ENCODE peak calls at places on chromosomes 4 and X, in six cellular contexts. W is A549; G is effector memory CD4-positive, alpha-beta T cell; O is AG09319; M is AG20443; Q is NCI-H1092. C is an unnamed sample.

GRCh38 chr4:41934813-41935651 is at the start of gene TMEM33:
- DNase-seq in W (peak; percentile 68), G (peak; percentile 64), O (peak; percentile 48), M (peak; percentile 93), Q (peak; percentile 89), C (peak; percentile 90)

GRCh38 chrX:41478397-41478911 is 31.3 kb downstream of the NYX start:
- DNase-seq in W (no peak), G (no peak), O (no peak), M (no peak), Q (no peak), C (no peak)

GRCh38 chrX:17496407-17496806 is 121.4 kb downstream of the NHS start:
- DNase-seq in W (no peak), G (no peak), O (no peak), M (no peak), Q (no peak), C (no peak)

GRCh38 chrX:102154218-102154860 is 1.4 kb downstream of the BEX5 start:
- DNase-seq in W (no peak), G (peak; percentile 1), O (no peak), M (no peak), Q (peak; percentile 6), C (no peak)

GRCh38 chrX:10617964-10618342 is 2.4 kb downstream of the MID1 start:
- DNase-seq in W (peak; percentile 52), G (no peak), O (no peak), M (no peak), Q (no peak), C (no peak)

GRCh38 chr4:94801016-94801415 is 43.3 kb downstream of the BMPR1B start:
- DNase-seq in W (no peak), G (no peak), O (no peak), M (no peak), Q (no peak), C (no peak)

GRCh38 chr4:1410491-1411325 is 4.5 kb upstream of the NKX1-1 start:
- DNase-seq in W (no peak), G (peak; percentile 11), O (no peak), M (peak; percentile 84), Q (no peak), C (peak; percentile 94)

GRCh38 chr4:89657931-89658700 is 178.8 kb downstream of the SNCA start:
- DNase-seq in W (no peak), G (no peak), O (peak; percentile 10), M (peak; percentile 9), Q (no peak), C (peak; percentile 67)

GRCh38 chrX:55524487-55524886 is 34.8 kb upstream of the USP51 start:
- DNase-seq in W (no peak), G (no peak), O (no peak), M (no peak), Q (no peak), C (peak; percentile 4)

GRCh38 chr4:86831262-86832090 is 17.7 kb downstream of the SLC10A6 start:
- DNase-seq in W (peak; percentile 6), G (no peak), O (peak; percentile 74), M (peak; percentile 80), Q (no peak), C (peak; percentile 85)

C was measured in cardiac muscle cell.